ENCODE peak calls at places on chromosome 1, in four cellular contexts. S is HCT116, N is SK-N-SH, Q is A549. H is an unnamed sample.
A peak's percentile ranks its signal among the peaks of the same experiment; 100 is the strongest.

GRCh38 chr1:220527279-220528048 is 472 bp upstream of the MARK1 start:
- DNase-seq in S (no peak), N (peak; percentile 52), Q (no peak), H (peak; percentile 15)

GRCh38 chr1:24351918-24352637 is 32.9 kb downstream of the GRHL3 start:
- DNase-seq in S (no peak), N (no peak), Q (peak; percentile 32), H (no peak)

GRCh38 chr1:170670751-170671628 is 7.1 kb downstream of the PRRX1 start:
- DNase-seq in S (no peak), N (peak; percentile 56), Q (no peak), H (peak; percentile 43)

GRCh38 chr1:20636785-20637347 is 3.6 kb downstream of the PINK1 start:
- DNase-seq in S (no peak), N (no peak), Q (no peak), H (no peak)

GRCh38 chr1:178945763-178946266 is 74.9 kb upstream of the ANGPTL1 start:
- DNase-seq in S (no peak), N (no peak), Q (no peak), H (no peak)

GRCh38 chr1:159916240-159917051 is 8.9 kb downstream of the TAGLN2 start:
- DNase-seq in S (no peak), N (peak; percentile 58), Q (peak; percentile 95), H (peak; percentile 91)

GRCh38 chr1:244211559-244211944 is 160.5 kb downstream of the ZBTB18 start:
- DNase-seq in S (no peak), N (no peak), Q (no peak), H (no peak)

GRCh38 chr1:12170263-12170671 is 3.5 kb downstream of the TNFRSF1B start:
- DNase-seq in S (no peak), N (no peak), Q (no peak), H (no peak)

GRCh38 chr1:67700692-67701410 is 15.8 kb downstream of the GADD45A start:
- DNase-seq in S (peak; percentile 93), N (peak; percentile 54), Q (peak; percentile 79), H (peak; percentile 88)

DNA sequence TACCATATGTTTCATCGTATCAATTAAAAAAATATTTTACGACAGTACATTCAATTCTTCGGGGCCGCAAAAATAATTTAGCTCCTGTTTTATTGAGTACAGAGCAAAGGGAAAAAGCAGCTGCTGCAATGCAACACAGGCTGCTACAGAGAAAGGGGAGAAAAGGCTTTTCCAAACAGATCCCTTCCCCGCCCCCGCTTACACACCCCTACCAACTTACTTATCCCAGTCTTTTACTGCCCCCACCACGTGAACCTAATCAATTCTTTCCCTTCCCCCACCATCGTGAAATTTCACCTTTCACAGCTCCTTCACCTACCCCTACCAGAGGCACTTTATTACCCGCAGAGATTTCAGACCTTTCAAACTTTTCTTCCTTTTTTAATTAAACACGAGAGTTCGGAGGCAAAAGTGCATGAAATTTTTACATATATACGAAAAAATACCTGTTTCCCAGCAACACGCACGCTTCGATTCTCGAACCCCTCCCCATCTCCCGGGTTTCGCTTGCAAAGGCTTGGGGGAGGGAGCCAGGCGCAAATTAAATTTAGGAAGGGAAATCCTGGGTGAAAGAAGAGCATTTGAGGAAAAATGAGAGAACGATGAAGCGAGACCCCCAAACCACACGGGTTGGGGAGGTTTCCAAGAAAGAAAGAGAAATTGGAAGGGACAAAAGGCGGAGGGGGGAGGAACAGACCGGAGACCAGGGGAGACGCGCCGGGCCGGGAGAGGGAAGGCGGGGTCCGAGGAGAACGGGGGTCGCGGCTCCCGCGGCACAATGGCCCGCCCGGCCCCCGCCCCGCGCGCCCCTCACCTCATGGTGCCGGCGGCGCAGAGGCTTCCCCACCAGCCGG is 824 bp downstream of the ENAH start:
- DNase-seq in S (no peak), N (peak; percentile 45), Q (peak; percentile 59), H (no peak)
- TF ChIP-seq MAX in S (peak; percentile 46), N (peak; percentile 66), Q (no peak), H (no peak)

DNA sequence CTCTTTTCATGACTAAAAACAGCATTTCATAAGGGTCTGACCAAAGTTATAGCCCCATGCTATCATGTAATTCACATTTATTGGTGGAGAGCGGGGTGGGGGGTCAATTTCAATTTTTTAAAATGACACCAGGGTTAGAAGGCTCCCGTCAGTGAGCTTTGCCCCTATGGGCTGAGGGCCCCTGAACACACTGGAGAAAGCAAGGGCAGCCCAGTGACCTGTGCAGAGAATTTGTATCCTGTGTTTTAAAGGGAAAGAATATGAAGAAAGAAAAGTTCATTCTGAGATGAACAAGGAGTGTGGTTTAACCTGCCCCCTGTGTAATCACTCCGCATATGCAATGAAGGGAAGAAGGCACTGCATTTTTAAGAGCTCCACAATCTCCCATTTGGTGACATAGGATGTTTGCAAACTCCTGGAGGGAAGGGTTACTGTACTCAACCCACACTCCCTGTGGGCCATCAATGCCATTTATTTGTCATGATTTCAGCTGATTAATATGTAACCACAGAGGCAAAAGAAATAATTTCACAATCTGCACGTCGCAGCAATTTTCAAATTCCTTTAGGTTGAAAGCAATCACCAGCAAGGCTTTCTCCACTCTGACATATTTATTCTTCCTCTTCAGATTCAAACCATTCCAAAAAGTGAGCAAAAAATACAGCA is 95.6 kb downstream of the ZNF281 start:
- DNase-seq in S (no peak), N (no peak), Q (peak; percentile 88), H (no peak)
- TF ChIP-seq MAX in S (no peak), N (no peak), Q (peak; percentile 54), H (no peak)

GRCh38 chr1:233635765-233636502 is 22.0 kb downstream of the KCNK1 start:
- DNase-seq in S (peak; percentile 40), N (no peak), Q (no peak), H (no peak)
- TF ChIP-seq MAX in S (peak; percentile 91), N (no peak), Q (no peak), H (no peak)

DNA sequence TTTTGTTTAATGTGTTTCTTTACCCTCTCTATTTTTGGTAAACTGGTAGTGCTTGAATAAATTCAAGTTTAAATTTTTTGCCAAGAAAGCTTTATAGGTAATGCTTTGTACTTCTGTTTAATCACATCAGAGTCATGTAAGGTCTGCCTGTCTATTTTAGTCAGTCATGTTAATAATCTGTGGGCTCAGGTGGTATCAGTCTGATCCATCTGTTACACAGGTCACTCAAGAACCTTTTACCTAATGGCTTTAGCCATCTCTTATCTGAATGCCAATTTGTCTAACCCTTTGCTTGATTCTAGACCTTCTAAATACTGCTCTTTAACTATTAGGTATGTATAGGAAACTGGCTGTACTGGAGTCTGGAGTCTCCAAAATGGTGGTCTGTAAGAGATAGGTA is 16.6 kb downstream of the MDM4 start:
- DNase-seq in S (no peak), N (no peak), Q (no peak), H (no peak)
- TF ChIP-seq MAX in S (no peak), N (no peak), Q (no peak), H (no peak)

DNA sequence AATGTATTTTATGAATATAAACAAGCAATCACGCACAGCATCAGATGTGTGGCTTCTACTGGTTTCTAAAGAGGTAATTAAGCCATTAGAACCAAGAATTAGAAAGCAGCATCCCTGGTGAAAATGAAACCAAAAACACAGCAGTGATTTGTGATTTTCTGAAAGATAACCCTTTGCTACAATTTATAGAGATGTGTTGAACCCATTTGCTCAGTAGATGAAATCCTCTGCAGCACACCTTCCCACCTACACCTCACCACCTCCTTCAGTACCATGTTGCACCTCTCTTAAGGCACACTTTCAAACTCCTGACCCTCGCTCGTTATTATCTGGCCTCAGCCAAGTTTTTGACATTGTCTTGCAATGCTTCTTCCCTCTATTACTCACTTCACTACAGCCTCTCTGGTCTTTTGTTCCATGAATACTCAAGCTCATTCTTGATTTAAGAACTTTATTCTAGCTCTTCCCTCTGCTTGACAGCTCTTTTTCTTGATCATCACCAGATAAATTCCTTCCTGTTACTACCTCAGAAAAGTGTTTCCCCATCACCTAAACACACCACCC is 38.6 kb downstream of the NSL1 start:
- DNase-seq in S (no peak), N (no peak), Q (no peak), H (no peak)
- TF ChIP-seq MAX in S (no peak), N (no peak), Q (no peak), H (no peak)

GRCh38 chr1:156012051-156012817 is 8.5 kb downstream of the SSR2 start:
- DNase-seq in S (no peak), N (no peak), Q (no peak), H (no peak)
- TF ChIP-seq MAX in S (no peak), N (no peak), Q (no peak), H (no peak)

DNA sequence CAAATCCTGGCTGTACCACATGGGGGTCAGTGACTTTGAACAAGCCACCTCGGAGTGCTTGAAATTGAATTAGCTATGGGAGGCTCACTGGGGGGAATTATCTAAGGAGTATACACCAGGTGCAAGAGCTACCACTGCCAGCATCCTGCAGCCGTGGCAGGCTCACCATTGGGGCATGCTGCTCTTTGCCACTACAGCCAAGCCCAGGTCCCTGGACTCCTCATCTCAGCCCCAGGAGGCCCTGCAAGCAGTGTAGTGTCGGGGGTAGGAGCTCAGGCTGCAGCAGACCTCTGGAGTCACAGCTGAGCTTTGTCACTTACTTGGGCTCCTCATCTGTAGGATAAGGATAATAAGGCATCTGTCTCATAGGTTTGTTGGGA is 35.3 kb downstream of the ACOT11 start:
- DNase-seq in S (no peak), N (no peak), Q (no peak), H (no peak)
- TF ChIP-seq MAX in S (no peak), N (no peak), Q (no peak), H (no peak)

GRCh38 chr1:218701131-218701530 is 356.0 kb downstream of the TGFB2 start:
- DNase-seq in S (no peak), N (no peak), Q (no peak), H (no peak)
- TF ChIP-seq MAX in S (no peak), N (no peak), Q (no peak), H (no peak)

DNA sequence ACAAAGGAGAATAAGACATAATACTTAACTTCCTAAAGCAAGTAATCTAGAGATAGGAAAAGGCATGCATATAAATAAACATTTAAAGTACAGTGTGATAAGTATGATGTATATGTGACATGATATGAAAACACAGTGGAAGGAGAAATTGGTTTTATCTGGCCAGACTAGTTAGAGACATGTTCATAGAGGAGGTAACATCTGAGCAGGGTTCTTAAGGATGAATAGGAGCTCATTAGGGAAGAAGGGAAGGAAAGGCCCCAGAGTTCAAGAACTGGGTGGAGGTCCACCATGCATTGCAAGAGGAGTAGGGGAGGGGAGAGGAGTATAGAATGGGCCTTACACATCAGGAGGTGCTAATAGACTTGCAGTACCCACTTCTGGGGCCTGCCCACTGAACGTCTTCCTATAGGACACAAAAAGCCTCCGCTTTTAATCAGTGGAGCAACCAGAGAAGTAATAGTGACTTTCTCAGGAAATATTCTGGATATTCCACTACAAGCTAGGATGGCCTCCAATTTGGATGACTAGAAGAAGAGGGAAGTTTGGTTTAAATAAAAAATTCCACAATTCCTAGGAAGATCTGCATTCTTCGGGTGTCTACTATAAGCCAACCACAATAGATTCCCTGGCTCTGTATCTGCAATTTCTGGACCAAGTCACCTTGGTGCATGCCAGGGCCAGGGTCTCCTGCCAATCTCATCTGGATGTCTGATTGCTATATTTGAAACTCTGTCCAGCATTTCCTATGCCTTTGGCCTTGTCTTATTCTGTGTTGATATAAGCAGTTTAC is 41.9 kb downstream of the NGF start:
- DNase-seq in S (no peak), N (no peak), Q (no peak), H (no peak)
- TF ChIP-seq MAX in S (no peak), N (no peak), Q (no peak), H (no peak)

GRCh38 chr1:50742523-50742922 is 217.5 kb downstream of the FAF1 start:
- DNase-seq in S (no peak), N (no peak), Q (no peak), H (no peak)
- TF ChIP-seq MAX in S (no peak), N (no peak), Q (no peak), H (no peak)

H was measured in endothelial cell of umbilical vein.